ENCODE peak calls at places on chromosomes 7 and 10, in ten cellular contexts. R is esophagus squamous epithelium; F is CD8-positive, alpha-beta memory T cell; W is adrenal gland; Q is HepG2; P is NT2/D1; H is spleen; X is BE2C; A is psoas muscle; J is HCT116. N is an unnamed sample. For H3K9me3 and H3K36me3, the result is how much of the 10 kb centered on the place peaks cover.

GRCh38 chr10:133438711-133439273 is 14.4 kb upstream of the SPRN start:
- DNase-seq in R (no peak), F (peak), W (no peak), Q (peak), P (no peak), H (no peak), X (no peak), A (no peak), J (peak), N (no peak)

GRCh38 chr7:118183254-118183585 is 744 bp upstream of the LSM8 start:
- DNase-seq in R (no peak), F (no peak), W (peak), Q (no peak), P (no peak), H (peak), X (no peak), A (no peak), J (no peak), N (no peak)

GRCh38 chr10:78516236-78516635 is 482.6 kb downstream of the RPS24 start:
- DNase-seq in R (no peak), F (no peak), W (no peak), Q (no peak), P (no peak), H (no peak), X (no peak), A (no peak), J (no peak), N (no peak)

GRCh38 chr7:157017639-157018327 is 7.3 kb upstream of the MNX1 start:
- DNase-seq in R (no peak), F (no peak), W (no peak), Q (no peak), P (no peak), H (no peak), X (no peak), A (no peak), J (no peak), N (no peak)

GRCh38 chr10:69851306-69851705 is 49.6 kb downstream of the COL13A1 start:
- DNase-seq in R (no peak), F (no peak), W (no peak), Q (no peak), P (no peak), H (no peak), X (no peak), A (no peak), J (no peak), N (no peak)

GRCh38 chr10:21740989-21741388 is 207.0 kb downstream of the MLLT10 start:
- DNase-seq in R (no peak), F (peak), W (no peak), Q (no peak), P (no peak), H (no peak), X (no peak), A (no peak), J (no peak), N (no peak)

GRCh38 chr7:2488681-2489080 is 12.5 kb upstream of the GRIFIN start:
- DNase-seq in R (no peak), F (no peak), W (no peak), Q (no peak), P (no peak), H (no peak), X (no peak), A (no peak), J (no peak), N (no peak)

GRCh38 chr7:46713868-46714596 is 793.0 kb upstream of the IGFBP3 start:
- DNase-seq in R (no peak), F (no peak), W (peak), Q (no peak), P (no peak), H (no peak), X (no peak), A (peak), J (no peak), N (peak)

GRCh38 chr10:70518695-70519094 is 40.1 kb downstream of the PALD1 start:
- DNase-seq in R (no peak), F (no peak), W (no peak), Q (no peak), P (no peak), H (no peak), X (no peak), A (no peak), J (no peak), N (no peak)

GRCh38 chr10:71015674-71016073 is 127.3 kb upstream of the PCBD1 start:
- DNase-seq in R (no peak), F (no peak), W (no peak), Q (no peak), P (no peak), H (no peak), X (no peak), A (no peak), J (no peak), N (no peak)

GRCh38 chr10:38146579-38147333 is 52.6 kb downstream of the ZNF37A start:
- DNase-seq in R (no peak), F (no peak), W (no peak), Q (no peak), P (no peak), H (no peak), X (no peak), A (no peak), J (no peak), N (no peak)

GRCh38 chr7:159218216-159219006 is 73.7 kb upstream of the VIPR2 start:
- DNase-seq in R (no peak), F (no peak), W (no peak), Q (no peak), P (no peak), H (no peak), X (no peak), A (no peak), J (no peak), N (no peak)

GRCh38 chr7:159211540-159212182 is 67.0 kb upstream of the VIPR2 start:
- DNase-seq in R (no peak), F (no peak), W (peak), Q (no peak), P (no peak), H (no peak), X (peak), A (no peak), J (no peak), N (no peak)

GRCh38 chr7:159213253-159213652 is 68.6 kb upstream of the VIPR2 start:
- DNase-seq in R (no peak), F (no peak), W (no peak), Q (no peak), P (no peak), H (no peak), X (no peak), A (no peak), J (no peak), N (no peak)

GRCh38 chr7:159212226-159212625 is 67.6 kb upstream of the VIPR2 start:
- DNase-seq in R (no peak), F (no peak), W (no peak), Q (no peak), P (no peak), H (no peak), X (no peak), A (no peak), J (no peak), N (no peak)

GRCh38 chr7:159215053-159215452 is 70.4 kb upstream of the VIPR2 start:
- DNase-seq in R (no peak), F (no peak), W (no peak), Q (no peak), P (no peak), H (no peak), X (no peak), A (no peak), J (no peak), N (no peak)
- H3K9me3 ChIP-seq in R (under half), F (under half), W (under half), Q (under half), P (under half), H (under half), X (under half), A (under half), J (under half), N (under half)

GRCh38 chr7:48525726-48526374 is 354.6 kb downstream of the ABCA13 start:
- DNase-seq in R (no peak), F (no peak), W (no peak), Q (no peak), P (no peak), H (no peak), X (no peak), A (no peak), J (no peak), N (no peak)
- H3K36me3 ChIP-seq in R (under half), F (under half), W (under half), Q (under half), P (under half), H (under half), X (under half), A (under half), J (under half), N (under half)

DNA sequence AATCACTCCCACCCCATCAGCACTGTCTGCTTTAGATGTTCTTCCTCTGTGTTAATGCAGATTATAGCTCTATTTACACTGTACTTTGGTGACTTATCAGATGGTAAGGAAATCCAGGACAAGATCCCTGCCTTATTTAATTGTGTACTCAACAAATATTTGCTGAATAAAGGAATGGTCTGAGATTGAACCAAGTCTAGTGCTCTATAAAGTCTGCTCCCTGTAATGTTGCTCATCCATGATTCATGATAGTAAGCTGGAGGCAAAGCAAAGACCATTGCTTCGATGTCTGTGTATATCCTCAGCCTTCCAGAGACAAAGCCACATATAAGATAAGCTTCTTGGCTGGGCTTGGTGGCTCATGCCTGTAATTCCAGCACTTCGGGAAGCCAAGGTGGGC is 33.5 kb downstream of the PLCE1 start:
- DNase-seq in R (no peak), F (no peak), W (no peak), Q (no peak), P (no peak), H (no peak), X (no peak), A (no peak), J (no peak), N (no peak)
- H3K9me3 ChIP-seq in R (under half), F (under half), W (under half), Q (under half), P (under half), H (half or more), X (under half), A (under half), J (under half), N (under half)

DNA sequence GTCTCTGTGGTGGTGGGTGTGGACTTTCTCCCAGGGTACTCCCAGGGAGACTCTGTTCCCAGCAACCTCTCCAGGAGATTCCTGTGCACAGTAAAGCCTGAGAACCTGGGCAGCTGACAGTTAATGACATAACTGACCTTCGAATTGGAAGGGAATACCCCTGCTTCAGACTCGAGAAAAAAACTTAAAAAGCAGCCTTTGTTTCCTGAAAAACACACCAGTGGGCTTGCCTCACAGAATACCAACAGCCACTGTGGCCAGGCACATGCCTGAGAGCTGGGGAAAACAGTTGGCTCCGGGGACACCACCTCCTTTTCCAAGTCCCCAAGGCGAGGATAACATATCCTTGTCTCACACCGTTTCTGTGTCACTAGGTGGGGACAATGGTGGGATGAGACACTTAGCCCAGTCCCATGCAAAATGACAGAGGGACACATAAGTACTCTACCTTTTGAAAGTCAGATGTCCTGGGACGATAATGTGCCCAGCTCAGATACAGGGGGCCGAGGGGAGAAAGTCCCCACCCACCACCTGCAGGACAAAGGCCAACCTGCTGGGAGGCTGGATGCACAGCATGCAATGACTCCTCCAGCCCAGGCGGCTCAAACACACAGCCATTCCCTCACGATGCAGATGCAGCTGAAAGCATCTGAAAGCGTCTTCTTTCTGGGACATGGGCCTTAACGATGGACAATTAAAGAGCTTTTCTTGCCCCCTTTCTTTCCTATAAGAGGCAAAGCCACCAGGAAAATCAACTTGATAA is 65.6 kb downstream of the HIPK2 start:
- DNase-seq in R (no peak), F (no peak), W (no peak), Q (no peak), P (no peak), H (no peak), X (no peak), A (no peak), J (no peak), N (no peak)
- H3K36me3 ChIP-seq in R (under half), F (under half), W (under half), Q (half or more), P (under half), H (under half), X (under half), A (half or more), J (under half), N (under half)

GRCh38 chr10:18563003-18563726 is 88.2 kb downstream of the NSUN6 start:
- DNase-seq in R (no peak), F (no peak), W (no peak), Q (no peak), P (no peak), H (no peak), X (no peak), A (no peak), J (no peak), N (no peak)
- H3K9me3 ChIP-seq in R (under half), F (under half), W (under half), Q (half or more), P (half or more), H (half or more), X (under half), A (under half), J (under half), N (under half)

GRCh38 chr7:152180048-152180447 is 154.6 kb downstream of the GALNT11 start:
- DNase-seq in R (no peak), F (no peak), W (no peak), Q (no peak), P (no peak), H (no peak), X (no peak), A (no peak), J (no peak), N (no peak)
- H3K36me3 ChIP-seq in R (under half), F (under half), W (under half), Q (half or more), P (half or more), H (half or more), X (half or more), A (half or more), J (under half), N (under half)

GRCh38 chr10:118031351-118032075 is 15.2 kb downstream of the RAB11FIP2 start:
- DNase-seq in R (no peak), F (no peak), W (no peak), Q (no peak), P (no peak), H (no peak), X (no peak), A (no peak), J (no peak), N (no peak)
- H3K9me3 ChIP-seq in R (under half), F (under half), W (under half), Q (under half), P (under half), H (under half), X (under half), A (under half), J (under half), N (under half)

GRCh38 chr7:155765458-155765857 is 46.8 kb downstream of the SHH start:
- DNase-seq in R (no peak), F (no peak), W (no peak), Q (no peak), P (no peak), H (no peak), X (no peak), A (no peak), J (no peak), N (no peak)
- H3K36me3 ChIP-seq in R (under half), F (half or more), W (under half), Q (half or more), P (half or more), H (under half), X (under half), A (half or more), J (under half), N (under half)

N was measured in testis.